ENCODE peak calls at places on chromosomes 2 and 18, in six cellular contexts. One of them, this sample, is unnamed.

GRCh38 chr18:76399613-76400391 is 95.2 kb downstream of the ZNF516 start:
- DNase-seq in astrocyte of the cerebellum: no peak
- DNase-seq in AG04450: no peak
- DNase-seq in choroid plexus epithelial cell: no peak
- DNase-seq in omental fat pad: no peak
- DNase-seq in mammary epithelial cell: no peak
- DNase-seq in this sample: no peak

GRCh38 chr18:9354256-9354655 is 19.7 kb downstream of the TWSG1 start:
- DNase-seq in choroid plexus epithelial cell: no peak
- DNase-seq in omental fat pad: no peak
- DNase-seq in AG04450: no peak
- DNase-seq in astrocyte of the cerebellum: no peak
- DNase-seq in mammary epithelial cell: no peak
- DNase-seq in this sample: no peak

GRCh38 chr2:137192366-137193315 is 427.3 kb downstream of the THSD7B start:
- DNase-seq in choroid plexus epithelial cell: peak
- DNase-seq in AG04450: no peak
- DNase-seq in mammary epithelial cell: no peak
- DNase-seq in astrocyte of the cerebellum: no peak
- DNase-seq in omental fat pad: no peak
- DNase-seq in this sample: peak

GRCh38 chr18:63476666-63477065 is at the start of gene SERPINB5:
- DNase-seq in omental fat pad: no peak
- DNase-seq in mammary epithelial cell: peak
- DNase-seq in astrocyte of the cerebellum: no peak
- DNase-seq in AG04450: no peak
- DNase-seq in choroid plexus epithelial cell: no peak
- DNase-seq in this sample: peak

GRCh38 chr2:102442967-102443828 is 20.2 kb downstream of the IL18RAP start:
- DNase-seq in astrocyte of the cerebellum: no peak
- DNase-seq in choroid plexus epithelial cell: peak
- DNase-seq in AG04450: no peak
- DNase-seq in omental fat pad: no peak
- DNase-seq in mammary epithelial cell: peak
- DNase-seq in this sample: peak

GRCh38 chr2:56230171-56230570 is 46.4 kb downstream of the CCDC85A start:
- DNase-seq in omental fat pad: no peak
- DNase-seq in mammary epithelial cell: peak
- DNase-seq in choroid plexus epithelial cell: no peak
- DNase-seq in AG04450: no peak
- DNase-seq in astrocyte of the cerebellum: no peak
- DNase-seq in this sample: peak

GRCh38 chr2:215841175-215841816 is 172.1 kb downstream of the MREG start:
- DNase-seq in AG04450: no peak
- DNase-seq in omental fat pad: no peak
- DNase-seq in astrocyte of the cerebellum: no peak
- DNase-seq in mammary epithelial cell: no peak
- DNase-seq in choroid plexus epithelial cell: peak
- DNase-seq in this sample: no peak

GRCh38 chr2:232979871-232980461 is 33.1 kb downstream of the NGEF start:
- DNase-seq in omental fat pad: no peak
- DNase-seq in astrocyte of the cerebellum: no peak
- DNase-seq in choroid plexus epithelial cell: peak
- DNase-seq in mammary epithelial cell: peak
- DNase-seq in AG04450: peak
- DNase-seq in this sample: peak

GRCh38 chr18:24805156-24805555 is 344.7 kb downstream of the HRH4 start:
- DNase-seq in mammary epithelial cell: no peak
- DNase-seq in omental fat pad: no peak
- DNase-seq in choroid plexus epithelial cell: no peak
- DNase-seq in AG04450: no peak
- DNase-seq in astrocyte of the cerebellum: no peak
- DNase-seq in this sample: no peak

GRCh38 chr18:10040287-10041011 is 126.6 kb downstream of the VAPA start:
- DNase-seq in mammary epithelial cell: no peak
- DNase-seq in AG04450: no peak
- DNase-seq in omental fat pad: no peak
- DNase-seq in choroid plexus epithelial cell: peak
- DNase-seq in astrocyte of the cerebellum: no peak
- DNase-seq in this sample: no peak

GRCh38 chr18:77777126-77777525 is 527.5 kb downstream of the GALR1 start:
- DNase-seq in omental fat pad: no peak
- DNase-seq in choroid plexus epithelial cell: no peak
- DNase-seq in mammary epithelial cell: no peak
- DNase-seq in AG04450: no peak
- DNase-seq in astrocyte of the cerebellum: no peak
- DNase-seq in this sample: no peak

GRCh38 chr18:10081477-10081876 is 167.7 kb downstream of the VAPA start:
- DNase-seq in AG04450: no peak
- DNase-seq in choroid plexus epithelial cell: peak
- DNase-seq in astrocyte of the cerebellum: no peak
- DNase-seq in mammary epithelial cell: no peak
- DNase-seq in omental fat pad: no peak
- DNase-seq in this sample: no peak

DNA sequence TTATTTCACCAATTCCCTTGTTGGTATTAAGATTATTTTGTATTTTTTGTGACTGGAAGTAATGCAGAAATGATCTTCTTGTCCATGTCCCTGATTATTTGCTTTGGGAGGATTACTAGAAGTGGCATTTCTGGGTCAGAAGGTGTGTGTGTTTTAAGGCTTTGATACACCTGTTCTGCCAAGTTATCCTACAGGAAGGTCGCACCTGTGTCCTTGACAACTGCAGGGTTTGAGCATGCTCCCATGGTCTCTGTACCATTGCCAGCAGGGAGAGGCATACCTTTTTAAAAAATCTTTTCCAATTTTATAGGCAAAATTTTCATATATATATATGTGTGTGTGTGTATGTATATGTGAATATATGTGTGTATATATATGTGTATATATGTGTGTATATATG is 29.7 kb downstream of the KDM3A start:
- DNase-seq in AG04450: no peak
- DNase-seq in mammary epithelial cell: no peak
- DNase-seq in astrocyte of the cerebellum: no peak
- DNase-seq in choroid plexus epithelial cell: no peak
- DNase-seq in omental fat pad: no peak
- DNase-seq in this sample: no peak
- TF ChIP-seq CTCF in AG04450: no peak
- TF ChIP-seq CTCF in mammary epithelial cell: no peak
- TF ChIP-seq CTCF in astrocyte of the cerebellum: no peak
- TF ChIP-seq CTCF in choroid plexus epithelial cell: no peak
- TF ChIP-seq CTCF in omental fat pad: no peak
- TF ChIP-seq CTCF in this sample: no peak

GRCh38 chr2:178914259-178914849 is 107.1 kb upstream of the TTN start:
- DNase-seq in AG04450: peak
- DNase-seq in mammary epithelial cell: peak
- DNase-seq in choroid plexus epithelial cell: peak
- DNase-seq in astrocyte of the cerebellum: peak
- DNase-seq in omental fat pad: peak
- DNase-seq in this sample: peak
- TF ChIP-seq CTCF in AG04450: peak
- TF ChIP-seq CTCF in mammary epithelial cell: peak
- TF ChIP-seq CTCF in choroid plexus epithelial cell: peak
- TF ChIP-seq CTCF in astrocyte of the cerebellum: peak
- TF ChIP-seq CTCF in omental fat pad: no peak
- TF ChIP-seq CTCF in this sample: peak

GRCh38 chr18:902179-902718 is 2.4 kb upstream of the ADCYAP1 start:
- DNase-seq in mammary epithelial cell: no peak
- DNase-seq in AG04450: no peak
- DNase-seq in choroid plexus epithelial cell: peak
- DNase-seq in astrocyte of the cerebellum: peak
- DNase-seq in omental fat pad: no peak
- DNase-seq in this sample: no peak
- TF ChIP-seq CTCF in mammary epithelial cell: no peak
- TF ChIP-seq CTCF in AG04450: no peak
- TF ChIP-seq CTCF in choroid plexus epithelial cell: peak
- TF ChIP-seq CTCF in astrocyte of the cerebellum: peak
- TF ChIP-seq CTCF in omental fat pad: no peak
- TF ChIP-seq CTCF in this sample: peak

GRCh38 chr18:47247036-47247832 is 4.2 kb downstream of the SKOR2 start:
- DNase-seq in AG04450: no peak
- DNase-seq in omental fat pad: no peak
- DNase-seq in astrocyte of the cerebellum: no peak
- DNase-seq in choroid plexus epithelial cell: no peak
- DNase-seq in mammary epithelial cell: no peak
- DNase-seq in this sample: no peak
- TF ChIP-seq CTCF in AG04450: peak
- TF ChIP-seq CTCF in omental fat pad: no peak
- TF ChIP-seq CTCF in astrocyte of the cerebellum: no peak
- TF ChIP-seq CTCF in choroid plexus epithelial cell: no peak
- TF ChIP-seq CTCF in mammary epithelial cell: no peak
- TF ChIP-seq CTCF in this sample: no peak

GRCh38 chr2:203394519-203395227 is 66.5 kb downstream of the ABI2 start:
- DNase-seq in astrocyte of the cerebellum: no peak
- DNase-seq in omental fat pad: no peak
- DNase-seq in choroid plexus epithelial cell: no peak
- DNase-seq in AG04450: no peak
- DNase-seq in mammary epithelial cell: no peak
- DNase-seq in this sample: no peak
- TF ChIP-seq CTCF in astrocyte of the cerebellum: no peak
- TF ChIP-seq CTCF in omental fat pad: no peak
- TF ChIP-seq CTCF in choroid plexus epithelial cell: peak
- TF ChIP-seq CTCF in AG04450: no peak
- TF ChIP-seq CTCF in mammary epithelial cell: no peak
- TF ChIP-seq CTCF in this sample: no peak

GRCh38 chr2:229641676-229642075 is 72.7 kb downstream of the DNER start:
- DNase-seq in omental fat pad: no peak
- DNase-seq in astrocyte of the cerebellum: no peak
- DNase-seq in choroid plexus epithelial cell: peak
- DNase-seq in mammary epithelial cell: no peak
- DNase-seq in AG04450: no peak
- DNase-seq in this sample: no peak
- TF ChIP-seq CTCF in omental fat pad: no peak
- TF ChIP-seq CTCF in astrocyte of the cerebellum: peak
- TF ChIP-seq CTCF in choroid plexus epithelial cell: peak
- TF ChIP-seq CTCF in mammary epithelial cell: no peak
- TF ChIP-seq CTCF in AG04450: no peak
- TF ChIP-seq CTCF in this sample: no peak

GRCh38 chr2:189702071-189702470 is 27.6 kb downstream of the ANKAR start:
- DNase-seq in mammary epithelial cell: no peak
- DNase-seq in omental fat pad: no peak
- DNase-seq in choroid plexus epithelial cell: peak
- DNase-seq in AG04450: no peak
- DNase-seq in astrocyte of the cerebellum: no peak
- DNase-seq in this sample: no peak
- TF ChIP-seq CTCF in mammary epithelial cell: no peak
- TF ChIP-seq CTCF in omental fat pad: no peak
- TF ChIP-seq CTCF in choroid plexus epithelial cell: peak
- TF ChIP-seq CTCF in AG04450: peak
- TF ChIP-seq CTCF in astrocyte of the cerebellum: peak
- TF ChIP-seq CTCF in this sample: no peak

GRCh38 chr2:52710810-52711618 is 1056.6 kb upstream of the CHAC2 start:
- DNase-seq in mammary epithelial cell: no peak
- DNase-seq in omental fat pad: no peak
- DNase-seq in choroid plexus epithelial cell: no peak
- DNase-seq in astrocyte of the cerebellum: no peak
- DNase-seq in AG04450: no peak
- DNase-seq in this sample: no peak
- TF ChIP-seq CTCF in mammary epithelial cell: no peak
- TF ChIP-seq CTCF in omental fat pad: no peak
- TF ChIP-seq CTCF in choroid plexus epithelial cell: no peak
- TF ChIP-seq CTCF in astrocyte of the cerebellum: no peak
- TF ChIP-seq CTCF in AG04450: no peak
- TF ChIP-seq CTCF in this sample: no peak

DNA sequence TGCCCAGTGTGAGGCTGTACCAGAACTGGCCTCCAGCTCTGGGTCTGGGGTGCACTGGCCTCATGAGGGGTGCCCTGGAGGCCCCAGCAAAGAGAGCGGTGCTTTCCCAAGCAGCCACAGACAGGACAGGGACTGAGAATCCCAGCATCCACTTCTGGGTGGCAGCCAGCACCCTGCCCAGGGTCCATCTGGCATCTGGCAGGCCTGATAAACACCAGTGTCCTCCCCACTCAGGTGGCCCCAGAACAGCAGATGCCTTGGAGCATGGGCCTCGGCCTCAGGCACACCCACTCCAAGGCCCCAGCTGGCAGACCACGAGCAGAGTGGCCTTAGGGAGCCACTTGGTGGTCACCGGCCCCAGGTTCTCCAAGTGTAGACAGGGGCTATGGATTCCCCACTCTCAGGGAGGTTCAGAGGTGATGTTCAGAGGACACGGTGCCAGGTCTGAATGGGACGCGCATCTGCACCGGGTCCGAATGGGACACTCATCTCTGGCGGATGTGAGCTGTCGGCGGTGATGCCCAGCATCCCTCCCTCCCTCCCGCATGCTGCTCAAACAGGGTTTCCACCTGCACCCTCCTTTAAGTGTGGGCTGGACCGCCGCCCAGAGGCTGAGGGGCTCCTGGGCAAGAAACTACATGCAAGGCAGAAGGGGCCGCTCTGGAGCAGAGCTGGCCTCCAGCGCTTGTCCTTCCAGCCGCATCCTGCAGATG is 82.2 kb upstream of the GPC1 start:
- DNase-seq in AG04450: no peak
- DNase-seq in omental fat pad: no peak
- DNase-seq in choroid plexus epithelial cell: no peak
- DNase-seq in astrocyte of the cerebellum: no peak
- DNase-seq in mammary epithelial cell: no peak
- DNase-seq in this sample: no peak
- TF ChIP-seq CTCF in AG04450: no peak
- TF ChIP-seq CTCF in omental fat pad: no peak
- TF ChIP-seq CTCF in choroid plexus epithelial cell: no peak
- TF ChIP-seq CTCF in astrocyte of the cerebellum: no peak
- TF ChIP-seq CTCF in mammary epithelial cell: no peak
- TF ChIP-seq CTCF in this sample: no peak

GRCh38 chr2:145593991-145594702 is 1074.2 kb upstream of the ZEB2 start:
- DNase-seq in AG04450: peak
- DNase-seq in omental fat pad: no peak
- DNase-seq in mammary epithelial cell: peak
- DNase-seq in choroid plexus epithelial cell: peak
- DNase-seq in astrocyte of the cerebellum: no peak
- DNase-seq in this sample: peak
- TF ChIP-seq CTCF in AG04450: peak
- TF ChIP-seq CTCF in omental fat pad: no peak
- TF ChIP-seq CTCF in mammary epithelial cell: peak
- TF ChIP-seq CTCF in choroid plexus epithelial cell: peak
- TF ChIP-seq CTCF in astrocyte of the cerebellum: no peak
- TF ChIP-seq CTCF in this sample: no peak

This sample was measured in MCF 10A.